ENCODE peak calls at places on chromosomes 4 and X, in nine cellular contexts. C, Y, U, B, W, I, F, E and T are unnamed samples.
A peak's percentile ranks its signal among the peaks of the same experiment; 100 is the strongest.

GRCh38 chr4:89111833-89112563 is 665 bp downstream of the TIGD2 start:
- DNase-seq in C (no peak), Y (no peak), U (no peak), B (no peak), W (no peak), I (peak; percentile 34), F (peak; percentile 87), E (no peak), T (no peak)

GRCh38 chrX:4173743-4174142 is 460.3 kb upstream of the PRKX start:
- DNase-seq in C (no peak), Y (no peak), U (no peak), B (no peak), W (no peak), I (no peak), F (no peak), E (no peak), T (no peak)

GRCh38 chr4:117640836-117641235 is 393.4 kb upstream of the NDST3 start:
- DNase-seq in C (no peak), Y (no peak), U (no peak), B (no peak), W (no peak), I (no peak), F (no peak), E (no peak), T (no peak)

GRCh38 chr4:37324526-37324925 is 80.0 kb downstream of the NWD2 start:
- DNase-seq in C (no peak), Y (no peak), U (no peak), B (no peak), W (no peak), I (no peak), F (no peak), E (no peak), T (peak; percentile 14)

GRCh38 chr4:54547299-54548097 is 110.3 kb upstream of the KIT start:
- DNase-seq in C (no peak), Y (no peak), U (peak; percentile 58), B (no peak), W (no peak), I (no peak), F (peak; percentile 24), E (no peak), T (no peak)

GRCh38 chrX:113977887-113978286 is 606.0 kb upstream of the HTR2C start:
- DNase-seq in C (no peak), Y (no peak), U (no peak), B (no peak), W (no peak), I (no peak), F (no peak), E (no peak), T (no peak)

GRCh38 chrX:15170927-15171326 is 99.0 kb downstream of the ASB9 start:
- DNase-seq in C (no peak), Y (no peak), U (no peak), B (no peak), W (no peak), I (no peak), F (no peak), E (no peak), T (no peak)

GRCh38 chr4:67762091-67762490 is 7.9 kb upstream of the GNRHR start:
- DNase-seq in C (no peak), Y (no peak), U (no peak), B (no peak), W (no peak), I (peak; percentile 7), F (no peak), E (no peak), T (no peak)

GRCh38 chrX:55521687-55522086 is 32.0 kb upstream of the USP51 start:
- DNase-seq in C (no peak), Y (no peak), U (no peak), B (no peak), W (no peak), I (no peak), F (no peak), E (no peak), T (no peak)

GRCh38 chrX:107571296-107571998 is 56.9 kb upstream of the PRPS1 start:
- DNase-seq in C (peak; percentile 0), Y (no peak), U (no peak), B (no peak), W (no peak), I (peak; percentile 95), F (peak; percentile 84), E (no peak), T (no peak)

GRCh38 chr4:8915201-8916200 is 43.9 kb upstream of the HMX1 start:
- DNase-seq in C (no peak), Y (no peak), U (no peak), B (no peak), W (no peak), I (no peak), F (no peak), E (no peak), T (no peak)

GRCh38 chrX:85419293-85419692 is 39.8 kb upstream of the POF1B start:
- DNase-seq in C (no peak), Y (no peak), U (no peak), B (no peak), W (no peak), I (no peak), F (peak; percentile 3), E (no peak), T (no peak)

GRCh38 chr4:7067147-7067522 is 729 bp downstream of the GRPEL1 start:
- DNase-seq in C (no peak), Y (no peak), U (no peak), B (peak; percentile 21), W (peak; percentile 23), I (no peak), F (no peak), E (no peak), T (no peak)

GRCh38 chr4:97720869-97721432 is 422.3 kb downstream of the STPG2 start:
- DNase-seq in C (no peak), Y (no peak), U (no peak), B (no peak), W (no peak), I (peak; percentile 26), F (peak; percentile 11), E (no peak), T (no peak)

GRCh38 chr4:142567199-142567598 is 278.9 kb downstream of the INPP4B start:
- DNase-seq in C (no peak), Y (no peak), U (peak; percentile 51), B (no peak), W (no peak), I (no peak), F (no peak), E (peak; percentile 32), T (no peak)

GRCh38 chrX:7586126-7586525 is 256.8 kb upstream of the VCX start:
- DNase-seq in C (no peak), Y (no peak), U (no peak), B (no peak), W (no peak), I (peak; percentile 4), F (peak; percentile 5), E (no peak), T (no peak)

GRCh38 chrX:138037548-138037947 is 471.6 kb downstream of the ZIC3 start:
- DNase-seq in C (no peak), Y (no peak), U (no peak), B (no peak), W (no peak), I (no peak), F (no peak), E (no peak), T (no peak)

GRCh38 chr4:157961591-157961990 is 211.2 kb downstream of the GASK1B start:
- DNase-seq in C (no peak), Y (no peak), U (no peak), B (no peak), W (no peak), I (no peak), F (no peak), E (no peak), T (no peak)

GRCh38 chr4:160142579-160142978 is 1039.7 kb downstream of the RAPGEF2 start:
- DNase-seq in C (no peak), Y (no peak), U (no peak), B (no peak), W (no peak), I (no peak), F (no peak), E (no peak), T (no peak)

GRCh38 chr4:2831611-2832308 is 11.9 kb upstream of the ADD1 start:
- DNase-seq in C (no peak), Y (no peak), U (no peak), B (no peak), W (no peak), I (no peak), F (no peak), E (no peak), T (no peak)

GRCh38 chr4:48127231-48127881 is 6.7 kb downstream of the TXK start:
- DNase-seq in C (no peak), Y (no peak), U (no peak), B (no peak), W (no peak), I (no peak), F (no peak), E (no peak), T (no peak)